ENCODE peak calls at places on chromosome 22, in ten cellular contexts. One of them, this sample, is unnamed.
A peak's percentile ranks its signal among the peaks of the same experiment; 100 is the strongest.

GRCh38 chr22:46613606-46613997 is 6.6 kb upstream of the GRAMD4 start:
- DNase-seq in retinal pigment epithelial cell: no peak
- DNase-seq in WERI-Rb-1: no peak
- DNase-seq in choroid plexus epithelial cell: peak; percentile 27
- DNase-seq in epithelial cell of esophagus: no peak
- DNase-seq in lower lobe of right lung: peak; percentile 49
- DNase-seq in BJ: no peak
- DNase-seq in BE2C: no peak
- DNase-seq in ovary: no peak
- DNase-seq in dorsolateral prefrontal cortex: no peak
- DNase-seq in this sample: peak; percentile 24

GRCh38 chr22:33823552-33823951 is 96.7 kb downstream of the LARGE1 start:
- DNase-seq in retinal pigment epithelial cell: no peak
- DNase-seq in WERI-Rb-1: no peak
- DNase-seq in choroid plexus epithelial cell: peak; percentile 37
- DNase-seq in epithelial cell of esophagus: no peak
- DNase-seq in lower lobe of right lung: no peak
- DNase-seq in BJ: no peak
- DNase-seq in BE2C: no peak
- DNase-seq in ovary: no peak
- DNase-seq in dorsolateral prefrontal cortex: no peak
- DNase-seq in this sample: peak; percentile 53

GRCh38 chr22:44389926-44390925 is 77.5 kb upstream of the SHISAL1 start:
- DNase-seq in retinal pigment epithelial cell: no peak
- DNase-seq in WERI-Rb-1: no peak
- DNase-seq in choroid plexus epithelial cell: no peak
- DNase-seq in epithelial cell of esophagus: no peak
- DNase-seq in lower lobe of right lung: peak; percentile 20
- DNase-seq in BJ: no peak
- DNase-seq in BE2C: peak; percentile 5
- DNase-seq in ovary: peak; percentile 16
- DNase-seq in dorsolateral prefrontal cortex: peak; percentile 25
- DNase-seq in this sample: no peak

GRCh38 chr22:45127866-45128265 is 35.9 kb upstream of the NUP50 start:
- DNase-seq in retinal pigment epithelial cell: no peak
- DNase-seq in WERI-Rb-1: no peak
- DNase-seq in choroid plexus epithelial cell: peak; percentile 28
- DNase-seq in epithelial cell of esophagus: peak; percentile 19
- DNase-seq in lower lobe of right lung: no peak
- DNase-seq in BJ: peak; percentile 30
- DNase-seq in BE2C: no peak
- DNase-seq in ovary: no peak
- DNase-seq in dorsolateral prefrontal cortex: no peak
- DNase-seq in this sample: peak; percentile 30

GRCh38 chr22:40904101-40904500 is 42.2 kb upstream of the DNAJB7 start:
- DNase-seq in retinal pigment epithelial cell: no peak
- DNase-seq in WERI-Rb-1: no peak
- DNase-seq in choroid plexus epithelial cell: no peak
- DNase-seq in epithelial cell of esophagus: peak; percentile 50
- DNase-seq in lower lobe of right lung: no peak
- DNase-seq in BJ: no peak
- DNase-seq in BE2C: no peak
- DNase-seq in ovary: no peak
- DNase-seq in dorsolateral prefrontal cortex: no peak
- DNase-seq in this sample: no peak

GRCh38 chr22:39988386-39989114 is 6.2 kb upstream of the FAM83F start:
- DNase-seq in retinal pigment epithelial cell: no peak
- DNase-seq in WERI-Rb-1: no peak
- DNase-seq in choroid plexus epithelial cell: no peak
- DNase-seq in epithelial cell of esophagus: peak; percentile 57
- DNase-seq in lower lobe of right lung: no peak
- DNase-seq in BJ: no peak
- DNase-seq in BE2C: no peak
- DNase-seq in ovary: no peak
- DNase-seq in dorsolateral prefrontal cortex: no peak
- DNase-seq in this sample: no peak

GRCh38 chr22:32206774-32207758 is 2.2 kb upstream of the RFPL2 start:
- DNase-seq in retinal pigment epithelial cell: no peak
- DNase-seq in WERI-Rb-1: peak; percentile 35
- DNase-seq in choroid plexus epithelial cell: peak; percentile 40
- DNase-seq in epithelial cell of esophagus: peak; percentile 49
- DNase-seq in lower lobe of right lung: no peak
- DNase-seq in BJ: no peak
- DNase-seq in BE2C: no peak
- DNase-seq in ovary: no peak
- DNase-seq in dorsolateral prefrontal cortex: no peak
- DNase-seq in this sample: peak; percentile 5

GRCh38 chr22:38086001-38086845 is 2.2 kb upstream of the SLC16A8 start:
- DNase-seq in retinal pigment epithelial cell: no peak
- DNase-seq in WERI-Rb-1: no peak
- DNase-seq in choroid plexus epithelial cell: no peak
- DNase-seq in epithelial cell of esophagus: no peak
- DNase-seq in lower lobe of right lung: peak; percentile 37
- DNase-seq in BJ: no peak
- DNase-seq in BE2C: no peak
- DNase-seq in ovary: no peak
- DNase-seq in dorsolateral prefrontal cortex: no peak
- DNase-seq in this sample: no peak

GRCh38 chr22:38697055-38697980 is 3.4 kb downstream of the JOSD1 start:
- DNase-seq in retinal pigment epithelial cell: no peak
- DNase-seq in WERI-Rb-1: no peak
- DNase-seq in choroid plexus epithelial cell: peak; percentile 83
- DNase-seq in epithelial cell of esophagus: peak; percentile 60
- DNase-seq in lower lobe of right lung: no peak
- DNase-seq in BJ: no peak
- DNase-seq in BE2C: no peak
- DNase-seq in ovary: no peak
- DNase-seq in dorsolateral prefrontal cortex: no peak
- DNase-seq in this sample: peak; percentile 44

GRCh38 chr22:44638966-44639739 is 62.9 kb upstream of the PRR5 start:
- DNase-seq in retinal pigment epithelial cell: no peak
- DNase-seq in WERI-Rb-1: peak; percentile 46
- DNase-seq in choroid plexus epithelial cell: peak; percentile 15
- DNase-seq in epithelial cell of esophagus: no peak
- DNase-seq in lower lobe of right lung: peak; percentile 40
- DNase-seq in BJ: peak; percentile 22
- DNase-seq in BE2C: no peak
- DNase-seq in ovary: no peak
- DNase-seq in dorsolateral prefrontal cortex: no peak
- DNase-seq in this sample: peak; percentile 30

GRCh38 chr22:41917906-41918791 is 3.3 kb upstream of the SHISA8 start:
- DNase-seq in retinal pigment epithelial cell: no peak
- DNase-seq in WERI-Rb-1: no peak
- DNase-seq in choroid plexus epithelial cell: peak; percentile 75
- DNase-seq in epithelial cell of esophagus: peak; percentile 76
- DNase-seq in lower lobe of right lung: peak; percentile 72
- DNase-seq in BJ: no peak
- DNase-seq in BE2C: peak; percentile 64
- DNase-seq in ovary: no peak
- DNase-seq in dorsolateral prefrontal cortex: no peak
- DNase-seq in this sample: peak; percentile 33

DNA sequence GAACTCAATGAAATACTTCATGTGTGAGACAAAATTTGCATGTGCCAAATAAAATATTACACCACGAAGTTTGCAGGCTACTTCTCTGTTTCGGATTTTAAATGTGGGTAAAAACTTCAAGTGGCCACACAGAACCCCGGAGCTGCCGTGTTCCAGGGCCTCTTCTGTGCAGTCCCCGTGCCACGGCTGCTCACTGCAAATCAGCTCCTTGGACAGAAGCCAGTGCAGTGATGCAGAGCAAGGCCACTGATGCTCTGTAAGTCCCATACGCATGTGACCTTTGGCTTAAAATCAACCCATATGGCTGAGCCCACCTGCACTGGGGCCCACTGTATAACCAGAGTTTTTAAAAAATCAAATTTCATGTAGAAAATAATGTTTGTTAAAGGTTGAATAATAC is 1309.4 kb downstream of the TBC1D22A start:
- DNase-seq in retinal pigment epithelial cell: no peak
- DNase-seq in WERI-Rb-1: peak; percentile 30
- DNase-seq in choroid plexus epithelial cell: no peak
- DNase-seq in epithelial cell of esophagus: no peak
- DNase-seq in lower lobe of right lung: no peak
- DNase-seq in BJ: no peak
- DNase-seq in BE2C: no peak
- DNase-seq in ovary: no peak
- DNase-seq in dorsolateral prefrontal cortex: no peak
- DNase-seq in this sample: no peak
- H3K4me3 ChIP-seq in retinal pigment epithelial cell: no peak overlapping the region
- H3K4me3 ChIP-seq in WERI-Rb-1: no peak overlapping the region
- H3K4me3 ChIP-seq in choroid plexus epithelial cell: no peak overlapping the region
- H3K4me3 ChIP-seq in epithelial cell of esophagus: no peak overlapping the region
- H3K4me3 ChIP-seq in lower lobe of right lung: no peak overlapping the region
- H3K4me3 ChIP-seq in BJ: no peak overlapping the region
- H3K4me3 ChIP-seq in BE2C: no peak overlapping the region
- H3K4me3 ChIP-seq in ovary: no peak overlapping the region
- H3K4me3 ChIP-seq in dorsolateral prefrontal cortex: no peak overlapping the region
- H3K4me3 ChIP-seq in this sample: no peak overlapping the region

GRCh38 chr22:26648011-26648497 is 9.3 kb upstream of the MIAT start:
- DNase-seq in retinal pigment epithelial cell: no peak
- DNase-seq in WERI-Rb-1: no peak
- DNase-seq in choroid plexus epithelial cell: no peak
- DNase-seq in epithelial cell of esophagus: no peak
- DNase-seq in lower lobe of right lung: no peak
- DNase-seq in BJ: no peak
- DNase-seq in BE2C: peak; percentile 75
- DNase-seq in ovary: no peak
- DNase-seq in dorsolateral prefrontal cortex: peak; percentile 66
- DNase-seq in this sample: no peak

GRCh38 chr22:26643368-26644100 is 13.9 kb upstream of the MIAT start:
- DNase-seq in retinal pigment epithelial cell: no peak
- DNase-seq in WERI-Rb-1: no peak
- DNase-seq in choroid plexus epithelial cell: no peak
- DNase-seq in epithelial cell of esophagus: no peak
- DNase-seq in lower lobe of right lung: no peak
- DNase-seq in BJ: no peak
- DNase-seq in BE2C: no peak
- DNase-seq in ovary: no peak
- DNase-seq in dorsolateral prefrontal cortex: no peak
- DNase-seq in this sample: no peak

GRCh38 chr22:26646158-26646557 is 11.2 kb upstream of the MIAT start:
- DNase-seq in retinal pigment epithelial cell: no peak
- DNase-seq in WERI-Rb-1: no peak
- DNase-seq in choroid plexus epithelial cell: peak; percentile 47
- DNase-seq in epithelial cell of esophagus: no peak
- DNase-seq in lower lobe of right lung: no peak
- DNase-seq in BJ: no peak
- DNase-seq in BE2C: no peak
- DNase-seq in ovary: no peak
- DNase-seq in dorsolateral prefrontal cortex: peak; percentile 54
- DNase-seq in this sample: peak; percentile 60

GRCh38 chr22:26642465-26643367 is 14.7 kb upstream of the MIAT start:
- DNase-seq in retinal pigment epithelial cell: no peak
- DNase-seq in WERI-Rb-1: no peak
- DNase-seq in choroid plexus epithelial cell: peak; percentile 26
- DNase-seq in epithelial cell of esophagus: no peak
- DNase-seq in lower lobe of right lung: peak; percentile 52
- DNase-seq in BJ: no peak
- DNase-seq in BE2C: no peak
- DNase-seq in ovary: no peak
- DNase-seq in dorsolateral prefrontal cortex: no peak
- DNase-seq in this sample: no peak
- TF ChIP-seq CTCF in retinal pigment epithelial cell: peak; percentile 5
- TF ChIP-seq CTCF in WERI-Rb-1: peak; percentile 19
- TF ChIP-seq CTCF in choroid plexus epithelial cell: peak; percentile 18
- TF ChIP-seq CTCF in epithelial cell of esophagus: no peak
- TF ChIP-seq CTCF in lower lobe of right lung: no peak
- TF ChIP-seq CTCF in BJ: no peak
- TF ChIP-seq CTCF in BE2C: no peak
- TF ChIP-seq CTCF in ovary: no peak
- TF ChIP-seq CTCF in dorsolateral prefrontal cortex: no peak
- TF ChIP-seq CTCF in this sample: peak; percentile 13

DNA sequence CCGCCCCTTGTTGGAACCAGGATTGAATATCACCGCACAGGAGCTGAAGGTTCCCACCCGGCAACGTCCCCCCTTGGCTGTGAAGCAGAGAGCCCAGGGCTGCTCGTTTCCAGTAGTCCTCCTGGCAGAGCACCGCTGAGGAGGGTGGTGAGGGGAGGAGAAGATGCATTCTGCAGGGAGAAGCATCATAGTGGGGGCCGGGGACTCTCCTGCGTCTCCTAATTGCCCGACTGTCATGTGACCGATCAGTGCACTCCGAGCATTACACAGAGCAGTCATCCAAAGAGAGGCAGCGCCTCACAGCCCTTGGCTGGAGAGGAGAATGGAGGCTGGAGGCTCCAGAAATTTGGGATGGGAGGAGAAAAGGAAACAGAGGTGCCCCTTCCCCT is 85.0 kb upstream of the SEPTIN5 start:
- DNase-seq in retinal pigment epithelial cell: no peak
- DNase-seq in WERI-Rb-1: no peak
- DNase-seq in choroid plexus epithelial cell: no peak
- DNase-seq in epithelial cell of esophagus: no peak
- DNase-seq in lower lobe of right lung: no peak
- DNase-seq in BJ: no peak
- DNase-seq in BE2C: no peak
- DNase-seq in ovary: no peak
- DNase-seq in dorsolateral prefrontal cortex: no peak
- DNase-seq in this sample: no peak
- H3K4me3 ChIP-seq in retinal pigment epithelial cell: no peak overlapping the region
- H3K4me3 ChIP-seq in WERI-Rb-1: no peak overlapping the region
- H3K4me3 ChIP-seq in choroid plexus epithelial cell: no peak overlapping the region
- H3K4me3 ChIP-seq in epithelial cell of esophagus: no peak overlapping the region
- H3K4me3 ChIP-seq in lower lobe of right lung: no peak overlapping the region
- H3K4me3 ChIP-seq in BJ: no peak overlapping the region
- H3K4me3 ChIP-seq in BE2C: no peak overlapping the region
- H3K4me3 ChIP-seq in ovary: no peak overlapping the region
- H3K4me3 ChIP-seq in dorsolateral prefrontal cortex: no peak overlapping the region
- H3K4me3 ChIP-seq in this sample: no peak overlapping the region

GRCh38 chr22:36238348-36239149 is 778 bp downstream of the APOL2 start:
- DNase-seq in retinal pigment epithelial cell: no peak
- DNase-seq in WERI-Rb-1: no peak
- DNase-seq in choroid plexus epithelial cell: peak; percentile 48
- DNase-seq in epithelial cell of esophagus: no peak
- DNase-seq in lower lobe of right lung: no peak
- DNase-seq in BJ: no peak
- DNase-seq in BE2C: peak; percentile 50
- DNase-seq in ovary: no peak
- DNase-seq in dorsolateral prefrontal cortex: no peak
- DNase-seq in this sample: no peak

GRCh38 chr22:36239150-36239400 is 252 bp downstream of the APOL2 start:
- DNase-seq in retinal pigment epithelial cell: no peak
- DNase-seq in WERI-Rb-1: no peak
- DNase-seq in choroid plexus epithelial cell: no peak
- DNase-seq in epithelial cell of esophagus: no peak
- DNase-seq in lower lobe of right lung: no peak
- DNase-seq in BJ: no peak
- DNase-seq in BE2C: no peak
- DNase-seq in ovary: no peak
- DNase-seq in dorsolateral prefrontal cortex: no peak
- DNase-seq in this sample: no peak

GRCh38 chr22:36237462-36238347 is 1.6 kb downstream of the APOL2 start:
- DNase-seq in retinal pigment epithelial cell: no peak
- DNase-seq in WERI-Rb-1: no peak
- DNase-seq in choroid plexus epithelial cell: peak; percentile 53
- DNase-seq in epithelial cell of esophagus: no peak
- DNase-seq in lower lobe of right lung: no peak
- DNase-seq in BJ: no peak
- DNase-seq in BE2C: no peak
- DNase-seq in ovary: no peak
- DNase-seq in dorsolateral prefrontal cortex: no peak
- DNase-seq in this sample: peak; percentile 53

GRCh38 chr22:36236338-36237319 is 2.7 kb downstream of the APOL2 start:
- DNase-seq in retinal pigment epithelial cell: no peak
- DNase-seq in WERI-Rb-1: no peak
- DNase-seq in choroid plexus epithelial cell: no peak
- DNase-seq in epithelial cell of esophagus: peak; percentile 51
- DNase-seq in lower lobe of right lung: no peak
- DNase-seq in BJ: no peak
- DNase-seq in BE2C: no peak
- DNase-seq in ovary: no peak
- DNase-seq in dorsolateral prefrontal cortex: no peak
- DNase-seq in this sample: no peak

GRCh38 chr22:36239401-36240171 is at the start of gene APOL2:
- DNase-seq in retinal pigment epithelial cell: peak; percentile 71
- DNase-seq in WERI-Rb-1: peak; percentile 87
- DNase-seq in choroid plexus epithelial cell: peak; percentile 98
- DNase-seq in epithelial cell of esophagus: peak; percentile 93
- DNase-seq in lower lobe of right lung: peak; percentile 94
- DNase-seq in BJ: peak; percentile 66
- DNase-seq in BE2C: peak; percentile 93
- DNase-seq in ovary: peak; percentile 90
- DNase-seq in dorsolateral prefrontal cortex: peak; percentile 87
- DNase-seq in this sample: peak; percentile 98
- TF ChIP-seq CTCF in retinal pigment epithelial cell: peak; percentile 79
- TF ChIP-seq CTCF in WERI-Rb-1: peak; percentile 88
- TF ChIP-seq CTCF in choroid plexus epithelial cell: peak; percentile 80
- TF ChIP-seq CTCF in epithelial cell of esophagus: peak; percentile 78
- TF ChIP-seq CTCF in lower lobe of right lung: peak; percentile 77
- TF ChIP-seq CTCF in BJ: peak; percentile 86
- TF ChIP-seq CTCF in BE2C: peak; percentile 76
- TF ChIP-seq CTCF in ovary: peak; percentile 78
- TF ChIP-seq CTCF in dorsolateral prefrontal cortex: peak; percentile 48
- TF ChIP-seq CTCF in this sample: peak; percentile 69